ENCODE peak calls at places on chromosomes 7 and 10, in seven cellular contexts. W, R, Y, I, G, M and X are unnamed samples.

GRCh38 chr7:52119537-52119936 is 802.9 kb upstream of the COBL start:
- DNase-seq in W (no peak), R (no peak), Y (no peak), I (no peak), G (no peak), M (no peak), X (no peak)

GRCh38 chr10:311901-312665 is 176.8 kb downstream of the ZMYND11 start:
- DNase-seq in W (no peak), R (no peak), Y (no peak), I (no peak), G (no peak), M (peak), X (no peak)

GRCh38 chr10:66591865-66592264 is 334.0 kb upstream of the LRRTM3 start:
- DNase-seq in W (no peak), R (no peak), Y (no peak), I (no peak), G (no peak), M (no peak), X (no peak)

GRCh38 chr7:142459557-142459963 is 201.7 kb upstream of the PRSS58 start:
- DNase-seq in W (no peak), R (no peak), Y (no peak), I (peak), G (no peak), M (no peak), X (peak)

GRCh38 chr10:47016564-47016963 is 105.3 kb downstream of the PTPN20 start:
- DNase-seq in W (no peak), R (no peak), Y (no peak), I (no peak), G (no peak), M (no peak), X (no peak)

GRCh38 chr10:22736134-22736533 is 21.8 kb upstream of the PIP4K2A start:
- DNase-seq in W (no peak), R (no peak), Y (no peak), I (no peak), G (no peak), M (no peak), X (no peak)

GRCh38 chr10:47241946-47242900 is 57.8 kb upstream of the GDF10 start:
- DNase-seq in W (no peak), R (no peak), Y (no peak), I (no peak), G (peak), M (peak), X (no peak)

GRCh38 chr10:27413387-27413786 is 90.7 kb upstream of the RAB18 start:
- DNase-seq in W (peak), R (no peak), Y (no peak), I (no peak), G (no peak), M (no peak), X (no peak)

GRCh38 chr10:118850418-118851061 is 95.8 kb upstream of the CACUL1 start:
- DNase-seq in W (no peak), R (no peak), Y (peak), I (peak), G (no peak), M (peak), X (peak)

GRCh38 chr10:6501931-6502330 is 78.1 kb downstream of the PRKCQ start:
- DNase-seq in W (no peak), R (no peak), Y (no peak), I (no peak), G (no peak), M (no peak), X (no peak)

GRCh38 chr7:71389976-71390375 is 258.0 kb downstream of the GALNT17 start:
- DNase-seq in W (peak), R (no peak), Y (no peak), I (no peak), G (peak), M (no peak), X (no peak)

GRCh38 chr7:76383089-76383944 is 24.5 kb upstream of the YWHAG start:
- DNase-seq in W (no peak), R (no peak), Y (no peak), I (no peak), G (no peak), M (no peak), X (peak)

GRCh38 chr7:128672927-128673517 is 930 bp downstream of the GARIN1A start:
- DNase-seq in W (no peak), R (no peak), Y (no peak), I (peak), G (no peak), M (no peak), X (peak)

GRCh38 chr7:6536899-6537298 is 14.4 kb downstream of the GRID2IP start:
- DNase-seq in W (no peak), R (no peak), Y (no peak), I (peak), G (no peak), M (no peak), X (peak)

GRCh38 chr7:854118-854775 is 22.0 kb downstream of the SUN1 start:
- DNase-seq in W (no peak), R (no peak), Y (no peak), I (no peak), G (no peak), M (no peak), X (no peak)

GRCh38 chr7:7103343-7104313 is 78.7 kb upstream of the C1GALT1 start:
- DNase-seq in W (no peak), R (no peak), Y (no peak), I (peak), G (no peak), M (no peak), X (peak)

GRCh38 chr7:19958309-19958896 is 185.0 kb upstream of the TMEM196 start:
- DNase-seq in W (no peak), R (no peak), Y (no peak), I (no peak), G (no peak), M (no peak), X (no peak)

GRCh38 chr7:20399516-20399915 is 68.8 kb downstream of the ITGB8 start:
- DNase-seq in W (no peak), R (no peak), Y (no peak), I (no peak), G (no peak), M (no peak), X (no peak)

GRCh38 chr10:84613336-84614021 is 285.1 kb downstream of the CCSER2 start:
- DNase-seq in W (no peak), R (no peak), Y (peak), I (peak), G (no peak), M (peak), X (peak)

GRCh38 chr7:36192050-36192824 is 39.2 kb downstream of the EEPD1 start:
- DNase-seq in W (no peak), R (no peak), Y (no peak), I (peak), G (no peak), M (peak), X (peak)

GRCh38 chr10:59323036-59323459 is 39.3 kb downstream of the FAM13C start:
- DNase-seq in W (no peak), R (no peak), Y (no peak), I (peak), G (no peak), M (no peak), X (no peak)

GRCh38 chr7:50558380-50559051 is 6.7 kb downstream of the DDC start:
- DNase-seq in W (no peak), R (no peak), Y (no peak), I (peak), G (no peak), M (no peak), X (no peak)

GRCh38 chr7:152145853-152146466 is 120.5 kb downstream of the GALNT11 start:
- DNase-seq in W (no peak), R (no peak), Y (no peak), I (peak), G (no peak), M (no peak), X (peak)

GRCh38 chr10:127364034-127364433 is 167.6 kb upstream of the INSYN2A start:
- DNase-seq in W (no peak), R (no peak), Y (no peak), I (no peak), G (no peak), M (no peak), X (no peak)

GRCh38 chr10:127372361-127372760 is 176.0 kb upstream of the INSYN2A start:
- DNase-seq in W (no peak), R (no peak), Y (no peak), I (no peak), G (no peak), M (no peak), X (no peak)

GRCh38 chr10:127368937-127369336 is 172.5 kb upstream of the INSYN2A start:
- DNase-seq in W (no peak), R (no peak), Y (no peak), I (no peak), G (no peak), M (no peak), X (no peak)

GRCh38 chr10:127370601-127371000 is 174.2 kb upstream of the INSYN2A start:
- DNase-seq in W (no peak), R (no peak), Y (no peak), I (no peak), G (no peak), M (no peak), X (no peak)

DNA sequence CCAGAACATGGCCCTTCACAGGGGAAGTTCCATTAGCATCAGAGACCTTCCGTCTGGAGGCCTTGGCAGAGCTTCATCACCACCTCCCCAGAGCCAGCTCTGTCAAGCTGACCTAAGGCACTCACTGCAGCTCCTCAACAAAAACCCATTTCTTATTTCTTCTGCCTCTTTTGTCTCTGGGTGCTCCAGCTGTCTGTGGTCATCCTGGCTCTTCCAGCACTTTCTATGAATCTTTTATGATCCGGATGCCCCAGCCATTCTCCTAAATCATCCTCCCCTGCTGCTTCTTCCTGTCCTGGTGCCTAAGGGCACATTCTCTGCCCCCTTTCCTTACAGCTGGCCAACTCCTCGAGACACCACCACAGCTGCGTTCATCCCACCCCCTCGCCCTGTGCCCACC is 171.7 kb upstream of the INSYN2A start:
- DNase-seq in W (no peak), R (no peak), Y (no peak), I (no peak), G (no peak), M (no peak), X (no peak)
- H3K27ac ChIP-seq in W (no peak), R (no peak), Y (no peak), I (no peak), G (no peak), M (no peak), X (no peak)

GRCh38 chr10:102648889-102649752 is 4.8 kb downstream of the TRIM8 start:
- DNase-seq in W (no peak), R (peak), Y (no peak), I (no peak), G (no peak), M (peak), X (no peak)
- H3K27ac ChIP-seq in W (peak), R (peak), Y (peak), I (no peak), G (peak), M (peak), X (peak)

GRCh38 chr7:22182139-22182538 is 174.8 kb downstream of the RAPGEF5 start:
- DNase-seq in W (no peak), R (no peak), Y (no peak), I (no peak), G (no peak), M (no peak), X (no peak)
- H3K27ac ChIP-seq in W (no peak), R (peak), Y (no peak), I (no peak), G (no peak), M (no peak), X (no peak)

GRCh38 chr7:126403040-126403439 is 849.7 kb downstream of the GRM8 start:
- DNase-seq in W (no peak), R (no peak), Y (no peak), I (no peak), G (no peak), M (no peak), X (no peak)

GRCh38 chr7:126394406-126394805 is 858.3 kb downstream of the GRM8 start:
- DNase-seq in W (no peak), R (no peak), Y (no peak), I (no peak), G (no peak), M (no peak), X (no peak)

GRCh38 chr7:126398285-126398684 is 854.5 kb downstream of the GRM8 start:
- DNase-seq in W (no peak), R (no peak), Y (no peak), I (no peak), G (no peak), M (no peak), X (no peak)

GRCh38 chr7:126401918-126402317 is 850.8 kb downstream of the GRM8 start:
- DNase-seq in W (no peak), R (no peak), Y (no peak), I (no peak), G (no peak), M (no peak), X (no peak)

GRCh38 chr7:126398851-126399529 is 853.8 kb downstream of the GRM8 start:
- DNase-seq in W (no peak), R (no peak), Y (no peak), I (no peak), G (no peak), M (peak), X (no peak)
- H3K27ac ChIP-seq in W (no peak), R (no peak), Y (no peak), I (no peak), G (no peak), M (no peak), X (no peak)

DNA sequence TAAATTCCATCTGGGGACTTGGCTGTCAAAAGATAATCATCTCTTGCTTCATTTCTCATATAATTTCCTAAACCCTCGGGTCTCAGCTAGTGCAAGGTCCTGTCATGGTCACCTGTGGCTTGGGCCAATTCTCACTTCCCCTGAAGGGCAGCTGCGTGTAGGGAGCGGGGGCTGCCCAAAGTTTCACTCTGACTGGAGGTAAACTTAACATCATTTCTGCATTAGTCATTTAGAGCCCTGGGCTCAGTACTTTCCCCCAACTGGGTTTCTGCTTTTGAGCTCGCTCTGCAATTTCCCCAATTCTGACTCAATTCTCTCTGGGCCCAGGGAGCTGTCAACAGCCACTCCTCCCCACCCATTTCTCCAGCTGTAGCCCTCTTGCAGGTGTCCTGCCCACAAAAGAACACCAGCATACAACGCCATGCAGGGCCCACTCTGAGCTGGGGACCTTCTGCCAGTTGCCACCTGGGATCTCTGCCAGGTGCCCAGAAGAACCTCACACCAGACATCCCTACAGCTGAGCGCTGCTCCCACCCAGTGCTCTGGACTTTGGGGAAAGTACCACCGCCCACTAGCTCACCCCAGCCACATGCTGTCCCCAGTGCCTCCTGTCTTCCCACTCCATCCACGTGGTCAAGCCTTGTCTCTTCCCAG is 37.9 kb downstream of the VOPP1 start:
- DNase-seq in W (no peak), R (no peak), Y (peak), I (no peak), G (no peak), M (peak), X (no peak)
- H3K27ac ChIP-seq in W (peak), R (no peak), Y (no peak), I (no peak), G (peak), M (peak), X (no peak)

DNA sequence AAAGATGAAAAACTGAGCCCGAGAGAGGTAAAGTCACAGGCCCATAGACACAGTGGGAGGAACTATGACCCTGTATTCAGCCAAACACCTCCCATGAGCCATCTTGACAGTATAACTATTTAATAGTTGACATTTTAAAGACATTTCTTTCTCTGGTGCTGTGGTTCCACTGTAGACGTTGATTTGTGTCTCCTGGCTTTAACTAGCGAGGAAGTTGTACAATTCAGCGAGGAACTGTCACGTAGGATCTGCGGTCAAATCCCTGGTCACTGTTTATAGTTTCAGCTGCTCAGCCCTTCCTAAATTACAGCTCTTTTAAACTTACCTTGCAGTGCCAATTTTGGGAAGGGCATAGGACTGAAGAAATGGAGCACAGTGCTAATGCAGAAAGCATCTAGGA is 7.1 kb upstream of the CELF2 start:
- DNase-seq in W (no peak), R (no peak), Y (no peak), I (no peak), G (no peak), M (no peak), X (no peak)
- H3K27ac ChIP-seq in W (no peak), R (peak), Y (no peak), I (no peak), G (no peak), M (no peak), X (no peak)

GRCh38 chr10:73858013-73858708 is 16.2 kb downstream of the CAMK2G start:
- DNase-seq in W (no peak), R (no peak), Y (no peak), I (no peak), G (no peak), M (no peak), X (no peak)
- H3K27ac ChIP-seq in W (no peak), R (peak), Y (no peak), I (no peak), G (peak), M (no peak), X (no peak)

GRCh38 chr7:24831240-24831639 is 74.0 kb upstream of the GSDME start:
- DNase-seq in W (no peak), R (no peak), Y (no peak), I (no peak), G (no peak), M (no peak), X (peak)
- H3K27ac ChIP-seq in W (no peak), R (no peak), Y (no peak), I (no peak), G (peak), M (peak), X (no peak)